ENCODE peak calls at places on chromosomes 4 and X, in six cellular contexts. One of them, this sample, is unnamed. For H3K4me1, the result is how much of the 10 kb centered on the place peaks cover.

GRCh38 chr4:156783963-156784362 is 187.6 kb downstream of the PDGFC start:
- DNase-seq in suprapubic skin: no peak
- DNase-seq in A549: no peak
- DNase-seq in mammary epithelial cell: no peak
- DNase-seq in mucosa of descending colon: no peak
- DNase-seq in tibial nerve: no peak
- DNase-seq in this sample: no peak

GRCh38 chr4:139749313-139749712 is 83.7 kb downstream of the MGST2 start:
- DNase-seq in A549: no peak
- DNase-seq in suprapubic skin: no peak
- DNase-seq in mammary epithelial cell: no peak
- DNase-seq in tibial nerve: no peak
- DNase-seq in mucosa of descending colon: no peak
- DNase-seq in this sample: no peak

GRCh38 chrX:69238960-69239231 is 73.6 kb upstream of the PJA1 start:
- DNase-seq in mucosa of descending colon: no peak
- DNase-seq in tibial nerve: no peak
- DNase-seq in suprapubic skin: no peak
- DNase-seq in A549: no peak
- DNase-seq in mammary epithelial cell: no peak
- DNase-seq in this sample: no peak

GRCh38 chr4:4569036-4569435 is 27.2 kb upstream of the STX18 start:
- DNase-seq in suprapubic skin: no peak
- DNase-seq in mucosa of descending colon: no peak
- DNase-seq in A549: no peak
- DNase-seq in mammary epithelial cell: no peak
- DNase-seq in tibial nerve: no peak
- DNase-seq in this sample: no peak

GRCh38 chr4:78432896-78433295 is 118.7 kb upstream of the ANXA3 start:
- DNase-seq in mammary epithelial cell: peak
- DNase-seq in suprapubic skin: no peak
- DNase-seq in tibial nerve: no peak
- DNase-seq in mucosa of descending colon: no peak
- DNase-seq in A549: peak
- DNase-seq in this sample: no peak

GRCh38 chr4:169009281-169010124 is 552 bp downstream of the CBR4 start:
- DNase-seq in tibial nerve: peak
- DNase-seq in suprapubic skin: peak
- DNase-seq in mucosa of descending colon: peak
- DNase-seq in mammary epithelial cell: peak
- DNase-seq in A549: no peak
- DNase-seq in this sample: peak

GRCh38 chr4:155811171-155811570 is 52.4 kb downstream of the GUCY1B1 start:
- DNase-seq in A549: no peak
- DNase-seq in mucosa of descending colon: no peak
- DNase-seq in suprapubic skin: no peak
- DNase-seq in mammary epithelial cell: no peak
- DNase-seq in tibial nerve: no peak
- DNase-seq in this sample: no peak

GRCh38 chrX:43882294-43882681 is at the start of gene MAOB:
- DNase-seq in A549: no peak
- DNase-seq in tibial nerve: no peak
- DNase-seq in suprapubic skin: no peak
- DNase-seq in mammary epithelial cell: peak
- DNase-seq in mucosa of descending colon: peak
- DNase-seq in this sample: no peak

GRCh38 chr4:147793973-147794690 is 62.2 kb downstream of the ARHGAP10 start:
- DNase-seq in suprapubic skin: no peak
- DNase-seq in mammary epithelial cell: no peak
- DNase-seq in tibial nerve: no peak
- DNase-seq in mucosa of descending colon: no peak
- DNase-seq in A549: no peak
- DNase-seq in this sample: no peak

GRCh38 chrX:154307207-154307606 is 11.6 kb downstream of the TKTL1 start:
- DNase-seq in suprapubic skin: no peak
- DNase-seq in A549: no peak
- DNase-seq in mucosa of descending colon: no peak
- DNase-seq in tibial nerve: no peak
- DNase-seq in mammary epithelial cell: no peak
- DNase-seq in this sample: no peak

GRCh38 chr4:78747328-78747946 is 28.7 kb upstream of the BMP2K start:
- DNase-seq in tibial nerve: no peak
- DNase-seq in mucosa of descending colon: no peak
- DNase-seq in mammary epithelial cell: no peak
- DNase-seq in suprapubic skin: no peak
- DNase-seq in A549: no peak
- DNase-seq in this sample: no peak

GRCh38 chrX:53047228-53047627 is 1.4 kb upstream of the GPR173 start:
- DNase-seq in suprapubic skin: no peak
- DNase-seq in mammary epithelial cell: no peak
- DNase-seq in A549: peak
- DNase-seq in tibial nerve: no peak
- DNase-seq in mucosa of descending colon: no peak
- DNase-seq in this sample: peak

GRCh38 chr4:180057198-180057821 is 2185.9 kb upstream of the TENM3 start:
- DNase-seq in mucosa of descending colon: no peak
- DNase-seq in A549: peak
- DNase-seq in mammary epithelial cell: no peak
- DNase-seq in tibial nerve: no peak
- DNase-seq in suprapubic skin: no peak
- DNase-seq in this sample: no peak

GRCh38 chr4:33878710-33879109 is 2365.6 kb downstream of the ARAP2 start:
- DNase-seq in A549: no peak
- DNase-seq in suprapubic skin: no peak
- DNase-seq in mammary epithelial cell: no peak
- DNase-seq in tibial nerve: no peak
- DNase-seq in mucosa of descending colon: no peak
- DNase-seq in this sample: no peak

GRCh38 chrX:50920132-50920531 is 9.6 kb downstream of the BMP15 start:
- DNase-seq in A549: no peak
- DNase-seq in mucosa of descending colon: no peak
- DNase-seq in tibial nerve: no peak
- DNase-seq in mammary epithelial cell: peak
- DNase-seq in suprapubic skin: no peak
- DNase-seq in this sample: no peak

GRCh38 chr4:48127882-48128394 is 6.1 kb downstream of the TXK start:
- DNase-seq in mammary epithelial cell: peak
- DNase-seq in mucosa of descending colon: peak
- DNase-seq in tibial nerve: peak
- DNase-seq in suprapubic skin: no peak
- DNase-seq in A549: peak
- DNase-seq in this sample: peak

GRCh38 chrX:21747523-21747922 is 10.4 kb downstream of the SMPX start:
- DNase-seq in tibial nerve: no peak
- DNase-seq in mammary epithelial cell: no peak
- DNase-seq in mucosa of descending colon: peak
- DNase-seq in suprapubic skin: no peak
- DNase-seq in A549: no peak
- DNase-seq in this sample: no peak

GRCh38 chr4:163492951-163493504 is 1.5 kb upstream of the TMA16 start:
- DNase-seq in A549: no peak
- DNase-seq in tibial nerve: no peak
- DNase-seq in mucosa of descending colon: no peak
- DNase-seq in suprapubic skin: no peak
- DNase-seq in mammary epithelial cell: no peak
- DNase-seq in this sample: peak

GRCh38 chr4:124459196-124459921 is 253.2 kb downstream of the ANKRD50 start:
- DNase-seq in mammary epithelial cell: no peak
- DNase-seq in A549: no peak
- DNase-seq in tibial nerve: no peak
- DNase-seq in mucosa of descending colon: no peak
- DNase-seq in suprapubic skin: no peak
- DNase-seq in this sample: no peak

GRCh38 chrX:38558681-38559080 is 2.7 kb upstream of the TSPAN7 start:
- DNase-seq in A549: no peak
- DNase-seq in suprapubic skin: no peak
- DNase-seq in tibial nerve: no peak
- DNase-seq in mammary epithelial cell: peak
- DNase-seq in mucosa of descending colon: no peak
- DNase-seq in this sample: no peak

GRCh38 chrX:38561951-38562719 is 793 bp downstream of the TSPAN7 start:
- DNase-seq in A549: no peak
- DNase-seq in mammary epithelial cell: no peak
- DNase-seq in mucosa of descending colon: peak
- DNase-seq in suprapubic skin: peak
- DNase-seq in tibial nerve: no peak
- DNase-seq in this sample: no peak

GRCh38 chrX:38560776-38561125 is 591 bp upstream of the TSPAN7 start:
- DNase-seq in mucosa of descending colon: no peak
- DNase-seq in tibial nerve: no peak
- DNase-seq in A549: no peak
- DNase-seq in mammary epithelial cell: no peak
- DNase-seq in suprapubic skin: no peak
- DNase-seq in this sample: no peak

GRCh38 chrX:38561126-38561868 is at the start of gene TSPAN7:
- DNase-seq in mucosa of descending colon: peak
- DNase-seq in suprapubic skin: peak
- DNase-seq in tibial nerve: peak
- DNase-seq in A549: peak
- DNase-seq in mammary epithelial cell: peak
- DNase-seq in this sample: no peak

GRCh38 chrX:38563006-38563405 is 1.7 kb downstream of the TSPAN7 start:
- DNase-seq in suprapubic skin: no peak
- DNase-seq in mammary epithelial cell: no peak
- DNase-seq in A549: no peak
- DNase-seq in tibial nerve: no peak
- DNase-seq in mucosa of descending colon: no peak
- DNase-seq in this sample: no peak
- TF ChIP-seq CTCF in suprapubic skin: no peak
- TF ChIP-seq CTCF in mammary epithelial cell: no peak
- TF ChIP-seq CTCF in A549: no peak
- TF ChIP-seq CTCF in tibial nerve: no peak
- TF ChIP-seq CTCF in mucosa of descending colon: no peak
- TF ChIP-seq CTCF in this sample: no peak

GRCh38 chr4:62490635-62491034 is 1290.5 kb downstream of the ADGRL3 start:
- DNase-seq in suprapubic skin: no peak
- DNase-seq in mucosa of descending colon: no peak
- DNase-seq in tibial nerve: no peak
- DNase-seq in mammary epithelial cell: peak
- DNase-seq in A549: no peak
- DNase-seq in this sample: no peak
- H3K4me1 ChIP-seq in suprapubic skin: under half
- H3K4me1 ChIP-seq in mucosa of descending colon: under half
- H3K4me1 ChIP-seq in tibial nerve: under half
- H3K4me1 ChIP-seq in mammary epithelial cell: under half
- H3K4me1 ChIP-seq in A549: under half
- H3K4me1 ChIP-seq in this sample: under half

DNA sequence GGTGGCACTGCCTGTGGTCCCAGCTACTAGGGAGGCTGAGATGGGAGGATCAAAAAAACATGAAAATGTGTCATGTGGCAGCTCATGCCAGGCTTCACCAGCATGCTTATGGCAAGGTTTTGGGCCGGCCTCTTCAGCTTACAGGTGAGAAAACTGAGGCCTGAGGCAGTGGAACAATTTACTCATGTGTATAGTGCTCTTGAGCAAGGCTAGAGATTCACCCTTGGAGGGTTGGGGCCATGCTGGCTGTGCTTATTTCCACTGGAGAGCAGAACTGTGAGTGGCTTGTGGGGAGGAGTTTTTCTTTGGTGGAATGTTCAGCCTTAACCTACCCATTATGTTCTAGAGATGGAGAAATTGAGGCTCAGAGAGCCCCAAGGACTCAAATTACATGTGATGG is 31.8 kb downstream of the NSD2 start:
- DNase-seq in tibial nerve: no peak
- DNase-seq in A549: no peak
- DNase-seq in mammary epithelial cell: no peak
- DNase-seq in suprapubic skin: no peak
- DNase-seq in mucosa of descending colon: no peak
- DNase-seq in this sample: no peak
- TF ChIP-seq CTCF in tibial nerve: no peak
- TF ChIP-seq CTCF in A549: no peak
- TF ChIP-seq CTCF in mammary epithelial cell: no peak
- TF ChIP-seq CTCF in suprapubic skin: no peak
- TF ChIP-seq CTCF in mucosa of descending colon: no peak
- TF ChIP-seq CTCF in this sample: no peak

GRCh38 chr4:20428410-20429160 is 176.9 kb downstream of the SLIT2 start:
- DNase-seq in tibial nerve: no peak
- DNase-seq in mucosa of descending colon: no peak
- DNase-seq in A549: no peak
- DNase-seq in suprapubic skin: no peak
- DNase-seq in mammary epithelial cell: no peak
- DNase-seq in this sample: peak

GRCh38 chr4:20433101-20433705 is 181.5 kb downstream of the SLIT2 start:
- DNase-seq in suprapubic skin: no peak
- DNase-seq in mammary epithelial cell: no peak
- DNase-seq in tibial nerve: no peak
- DNase-seq in mucosa of descending colon: no peak
- DNase-seq in A549: no peak
- DNase-seq in this sample: no peak

GRCh38 chr4:20432098-20432497 is 180.4 kb downstream of the SLIT2 start:
- DNase-seq in tibial nerve: no peak
- DNase-seq in A549: no peak
- DNase-seq in mammary epithelial cell: no peak
- DNase-seq in suprapubic skin: no peak
- DNase-seq in mucosa of descending colon: no peak
- DNase-seq in this sample: no peak

GRCh38 chr4:20430555-20430954 is 178.8 kb downstream of the SLIT2 start:
- DNase-seq in A549: no peak
- DNase-seq in mucosa of descending colon: no peak
- DNase-seq in mammary epithelial cell: peak
- DNase-seq in suprapubic skin: no peak
- DNase-seq in tibial nerve: no peak
- DNase-seq in this sample: no peak

DNA sequence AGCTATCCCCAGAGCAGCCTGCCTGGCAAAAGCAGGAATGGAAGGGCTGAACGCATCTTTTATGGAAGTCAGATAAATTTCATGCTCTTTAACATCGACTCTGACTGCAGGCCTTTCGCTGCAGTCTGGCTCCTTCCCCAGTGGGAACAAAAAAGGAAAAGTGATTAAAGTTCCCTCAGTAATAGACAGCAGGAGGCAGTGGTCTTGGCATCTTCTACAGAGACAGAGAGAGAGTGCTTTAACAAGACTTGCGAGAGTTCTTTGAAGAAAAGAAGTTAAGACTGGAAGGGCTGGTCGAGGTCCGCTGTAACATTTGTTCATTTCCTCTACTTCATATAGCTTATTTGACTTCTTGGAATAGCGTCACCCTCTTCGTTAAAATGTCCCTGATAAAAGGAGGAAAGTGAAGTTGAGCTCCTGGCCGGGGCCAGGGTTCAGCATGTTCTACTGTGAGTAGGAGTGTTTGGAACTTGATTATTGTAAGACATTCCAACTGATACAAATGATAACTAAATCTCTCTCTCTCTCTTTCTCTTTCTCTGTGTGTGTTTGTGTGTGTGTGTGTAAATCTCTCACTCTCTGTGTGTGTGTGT is 179.8 kb downstream of the SLIT2 start:
- DNase-seq in tibial nerve: no peak
- DNase-seq in suprapubic skin: no peak
- DNase-seq in A549: no peak
- DNase-seq in mammary epithelial cell: no peak
- DNase-seq in mucosa of descending colon: no peak
- DNase-seq in this sample: no peak
- H3K4me1 ChIP-seq in tibial nerve: under half
- H3K4me1 ChIP-seq in suprapubic skin: under half
- H3K4me1 ChIP-seq in A549: under half
- H3K4me1 ChIP-seq in mammary epithelial cell: under half
- H3K4me1 ChIP-seq in mucosa of descending colon: under half
- H3K4me1 ChIP-seq in this sample: under half

GRCh38 chrX:121000589-121000988 is 15.0 kb upstream of the CT47A1 start:
- DNase-seq in mammary epithelial cell: peak
- DNase-seq in A549: no peak
- DNase-seq in mucosa of descending colon: no peak
- DNase-seq in tibial nerve: no peak
- DNase-seq in suprapubic skin: no peak
- DNase-seq in this sample: peak
- TF ChIP-seq CTCF in mammary epithelial cell: peak
- TF ChIP-seq CTCF in A549: peak
- TF ChIP-seq CTCF in mucosa of descending colon: no peak
- TF ChIP-seq CTCF in tibial nerve: peak
- TF ChIP-seq CTCF in suprapubic skin: no peak
- TF ChIP-seq CTCF in this sample: peak